ENCODE peak calls at places on chromosome 11, in four cellular contexts. One of them, this sample, is unnamed.

GRCh38 chr11:111942826-111943225 is 5.7 kb downstream of the DIXDC1 start:
- DNase-seq in AG08396: no peak
- DNase-seq in skeletal muscle cell: peak; percentile 66
- DNase-seq in GM19239: no peak
- DNase-seq in this sample: no peak

GRCh38 chr11:94224078-94224477 is 80.3 kb upstream of the IZUMO1R start:
- DNase-seq in AG08396: no peak
- DNase-seq in skeletal muscle cell: no peak
- DNase-seq in GM19239: no peak
- DNase-seq in this sample: no peak

GRCh38 chr11:119340335-119341221 is at the start of gene C1QTNF5:
- DNase-seq in GM19239: no peak
- DNase-seq in skeletal muscle cell: no peak
- DNase-seq in AG08396: peak; percentile 83
- DNase-seq in this sample: peak; percentile 64

GRCh38 chr11:125079878-125080530 is 16.9 kb downstream of the SLC37A2 start:
- DNase-seq in skeletal muscle cell: no peak
- DNase-seq in AG08396: no peak
- DNase-seq in GM19239: no peak
- DNase-seq in this sample: no peak

GRCh38 chr11:74773481-74773880 is 24.8 kb downstream of the RNF169 start:
- DNase-seq in skeletal muscle cell: no peak
- DNase-seq in GM19239: no peak
- DNase-seq in AG08396: no peak
- DNase-seq in this sample: no peak

GRCh38 chr11:19762266-19762665 is 49.6 kb downstream of the NAV2 start:
- DNase-seq in GM19239: no peak
- DNase-seq in AG08396: no peak
- DNase-seq in skeletal muscle cell: no peak
- DNase-seq in this sample: no peak

GRCh38 chr11:15969701-15970329 is 386.5 kb downstream of the SOX6 start:
- DNase-seq in skeletal muscle cell: peak; percentile 80
- DNase-seq in AG08396: no peak
- DNase-seq in GM19239: no peak
- DNase-seq in this sample: no peak

GRCh38 chr11:17386331-17387084 is 2.0 kb downstream of the KCNJ11 start:
- DNase-seq in AG08396: peak; percentile 70
- DNase-seq in GM19239: no peak
- DNase-seq in skeletal muscle cell: no peak
- DNase-seq in this sample: no peak

GRCh38 chr11:122717264-122717867 is 61.8 kb downstream of the UBASH3B start:
- DNase-seq in AG08396: no peak
- DNase-seq in skeletal muscle cell: no peak
- DNase-seq in GM19239: peak; percentile 35
- DNase-seq in this sample: no peak

GRCh38 chr11:34214961-34215805 is 109.8 kb downstream of the NAT10 start:
- DNase-seq in skeletal muscle cell: no peak
- DNase-seq in AG08396: no peak
- DNase-seq in GM19239: no peak
- DNase-seq in this sample: no peak

GRCh38 chr11:27293500-27294417 is 69.3 kb downstream of the CCDC34 start:
- DNase-seq in GM19239: no peak
- DNase-seq in skeletal muscle cell: no peak
- DNase-seq in AG08396: no peak
- DNase-seq in this sample: no peak

GRCh38 chr11:77411238-77411637 is 62.7 kb downstream of the PAK1 start:
- DNase-seq in GM19239: no peak
- DNase-seq in AG08396: peak; percentile 30
- DNase-seq in skeletal muscle cell: no peak
- DNase-seq in this sample: no peak

GRCh38 chr11:126956664-126957063 is 43.9 kb downstream of the KIRREL3 start:
- DNase-seq in AG08396: no peak
- DNase-seq in skeletal muscle cell: no peak
- DNase-seq in GM19239: no peak
- DNase-seq in this sample: no peak

GRCh38 chr11:72626637-72626936 is 47.6 kb downstream of the PDE2A start:
- DNase-seq in AG08396: no peak
- DNase-seq in GM19239: no peak
- DNase-seq in skeletal muscle cell: no peak
- DNase-seq in this sample: no peak

GRCh38 chr11:2928605-2929510 is at the start of gene PHLDA2:
- DNase-seq in GM19239: no peak
- DNase-seq in AG08396: peak; percentile 95
- DNase-seq in skeletal muscle cell: peak; percentile 53
- DNase-seq in this sample: no peak

GRCh38 chr11:39990413-39990812 is 1469.0 kb downstream of the LRRC4C start:
- DNase-seq in AG08396: no peak
- DNase-seq in skeletal muscle cell: no peak
- DNase-seq in GM19239: no peak
- DNase-seq in this sample: no peak

GRCh38 chr11:61599968-61600710 is 19.3 kb upstream of the SYT7 start:
- DNase-seq in skeletal muscle cell: no peak
- DNase-seq in AG08396: no peak
- DNase-seq in GM19239: no peak
- DNase-seq in this sample: no peak

GRCh38 chr11:72389116-72389515 is 45.2 kb downstream of the CLPB start:
- DNase-seq in AG08396: no peak
- DNase-seq in skeletal muscle cell: no peak
- DNase-seq in GM19239: no peak
- DNase-seq in this sample: no peak

GRCh38 chr11:122146475-122146874 is 30.5 kb upstream of the BLID start:
- DNase-seq in AG08396: no peak
- DNase-seq in GM19239: no peak
- DNase-seq in skeletal muscle cell: no peak
- DNase-seq in this sample: no peak

GRCh38 chr11:128504489-128504888 is 82.9 kb downstream of the ETS1 start:
- DNase-seq in AG08396: no peak
- DNase-seq in skeletal muscle cell: no peak
- DNase-seq in GM19239: no peak
- DNase-seq in this sample: no peak

GRCh38 chr11:24963879-24964278 is 467.0 kb downstream of the LUZP2 start:
- DNase-seq in AG08396: no peak
- DNase-seq in GM19239: no peak
- DNase-seq in skeletal muscle cell: no peak
- DNase-seq in this sample: no peak